ENCODE peak calls at places on chromosomes 11 and 22, in eight cellular contexts. R is AG04449, H is NB4, E is heart left ventricle, P is left ventricle myocardium inferior, S is vagina, A is fibroblast of pulmonary artery, W is lower lobe of right lung. Y is an unnamed sample.

GRCh38 chr22:21000215-21000986 is 1.5 kb downstream of the THAP7 start:
- DNase-seq in A (no peak), R (no peak), P (no peak), H (no peak), S (no peak), W (no peak), E (no peak), Y (peak)

GRCh38 chr11:35040221-35040942 is 98.6 kb upstream of the CD44 start:
- DNase-seq in E (no peak), A (peak), H (peak), R (no peak), W (no peak), S (no peak), P (no peak), Y (peak)

GRCh38 chr11:78203184-78203583 is 14.5 kb downstream of the USP35 start:
- DNase-seq in P (no peak), W (no peak), S (no peak), R (no peak), E (no peak), A (no peak), H (no peak), Y (no peak)

GRCh38 chr11:42901084-42901483 is 410.7 kb upstream of the API5 start:
- DNase-seq in E (no peak), P (no peak), S (no peak), W (no peak), R (no peak), H (no peak), A (no peak), Y (no peak)

GRCh38 chr22:27241430-27242110 is 560.0 kb downstream of the MN1 start:
- DNase-seq in P (peak), H (no peak), A (peak), W (no peak), S (no peak), R (no peak), E (peak), Y (peak)

GRCh38 chr11:111329306-111330204 is 31.2 kb downstream of the POU2AF3 start:
- DNase-seq in H (no peak), S (no peak), E (no peak), W (no peak), R (no peak), P (peak), A (no peak), Y (no peak)

GRCh38 chr11:114762437-114762836 is 84.1 kb downstream of the NXPE2 start:
- DNase-seq in H (peak), P (peak), R (peak), E (peak), A (peak), S (no peak), W (peak), Y (peak)

GRCh38 chr11:85809881-85810280 is 1.1 kb downstream of the SYTL2 start:
- DNase-seq in H (peak), R (no peak), A (no peak), P (no peak), S (no peak), E (no peak), W (no peak), Y (peak)

GRCh38 chr11:17738350-17739207 is 4.0 kb downstream of the KCNC1 start:
- DNase-seq in P (no peak), E (no peak), H (no peak), R (no peak), W (no peak), S (no peak), A (no peak), Y (no peak)

GRCh38 chr11:22169833-22170232 is 23.1 kb upstream of the ANO5 start:
- DNase-seq in S (no peak), W (no peak), A (peak), E (no peak), H (peak), P (no peak), R (no peak), Y (no peak)

GRCh38 chr11:33027233-33027632 is 11.6 kb downstream of the DEPDC7 start:
- DNase-seq in R (no peak), W (no peak), S (no peak), H (no peak), A (no peak), P (no peak), E (no peak), Y (no peak)

GRCh38 chr22:39317756-39318506 is 1.5 kb downstream of the RPL3 start:
- DNase-seq in S (no peak), E (no peak), H (no peak), W (no peak), A (peak), R (no peak), P (no peak), Y (no peak)

GRCh38 chr11:117670924-117671323 is 126.1 kb downstream of the DSCAML1 start:
- DNase-seq in W (no peak), E (no peak), A (no peak), R (no peak), P (no peak), H (no peak), S (no peak), Y (no peak)

GRCh38 chr11:56923116-56923515 is 65.6 kb upstream of the OR5AK2 start:
- DNase-seq in W (no peak), E (no peak), R (no peak), A (no peak), P (no peak), S (no peak), H (no peak), Y (no peak)

GRCh38 chr22:50444663-50445062 is 30.2 kb downstream of the SBF1 start:
- DNase-seq in S (no peak), E (peak), H (no peak), W (peak), R (peak), P (no peak), A (peak), Y (peak)

GRCh38 chr22:39773976-39774539 is 119.5 kb downstream of the ENTHD1 start:
- DNase-seq in A (no peak), S (no peak), R (no peak), P (no peak), W (no peak), E (no peak), H (no peak), Y (peak)

GRCh38 chr22:37830093-37830842 is 7.1 kb downstream of the GALR3 start:
- DNase-seq in R (no peak), S (no peak), W (no peak), P (no peak), E (no peak), H (no peak), A (no peak), Y (no peak)

GRCh38 chr11:43921561-43922294 is 20.7 kb upstream of the C11orf96 start:
- DNase-seq in E (no peak), S (no peak), H (no peak), W (no peak), P (no peak), R (no peak), A (no peak), Y (no peak)

GRCh38 chr11:11220786-11221185 is 132.3 kb downstream of the CSNK2A3 start:
- DNase-seq in A (no peak), P (no peak), R (no peak), S (no peak), H (no peak), E (no peak), W (no peak), Y (no peak)
- H3K4me3 ChIP-seq in A (no peak), P (no peak), R (no peak), S (no peak), H (no peak), E (no peak), W (no peak), Y (no peak)

DNA sequence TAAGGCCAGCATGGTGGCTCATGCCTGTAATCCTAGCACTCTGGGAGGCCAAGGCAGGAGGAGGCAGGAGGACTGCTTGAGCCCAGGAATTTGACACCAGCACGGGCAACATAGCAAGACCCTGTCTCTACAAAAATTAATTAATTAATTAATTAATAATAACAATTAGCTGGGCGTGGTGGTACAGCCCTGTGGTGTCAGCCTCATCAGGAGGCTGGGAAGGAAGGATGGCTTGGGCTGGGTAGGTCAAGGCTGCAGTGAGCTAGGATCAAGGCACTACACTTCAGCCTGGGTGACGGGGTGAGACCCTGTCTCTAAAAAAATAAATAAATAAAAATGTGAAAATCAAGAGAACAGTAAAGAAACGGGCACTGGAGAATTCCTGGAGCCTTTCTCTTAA is 1.3 kb downstream of the ARFGAP3 start:
- DNase-seq in P (no peak), E (no peak), H (no peak), A (no peak), S (no peak), W (no peak), R (no peak), Y (no peak)
- H3K4me3 ChIP-seq in P (peak), E (peak), H (peak), A (peak), S (peak), W (peak), R (peak), Y (peak)

GRCh38 chr11:30381879-30382278 is 59.0 kb downstream of the ARL14EP start:
- DNase-seq in E (no peak), S (no peak), W (no peak), P (no peak), A (no peak), R (no peak), H (no peak), Y (no peak)
- H3K4me3 ChIP-seq in E (no peak), S (no peak), W (no peak), P (no peak), A (no peak), R (no peak), H (no peak), Y (no peak)

GRCh38 chr22:36378080-36378788 is 9.5 kb downstream of the MYH9 start:
- DNase-seq in H (no peak), E (no peak), S (no peak), P (no peak), A (no peak), R (no peak), W (no peak), Y (no peak)

GRCh38 chr22:36376265-36376664 is 11.5 kb downstream of the MYH9 start:
- DNase-seq in R (no peak), S (no peak), A (no peak), P (no peak), H (no peak), W (no peak), E (no peak), Y (no peak)

GRCh38 chr22:36375071-36375980 is 12.4 kb downstream of the MYH9 start:
- DNase-seq in P (no peak), E (no peak), A (no peak), R (no peak), W (peak), H (peak), S (no peak), Y (no peak)

GRCh38 chr22:36374603-36375024 is 13.2 kb downstream of the MYH9 start:
- DNase-seq in S (no peak), H (peak), E (peak), W (no peak), R (no peak), A (peak), P (no peak), Y (peak)

DNA sequence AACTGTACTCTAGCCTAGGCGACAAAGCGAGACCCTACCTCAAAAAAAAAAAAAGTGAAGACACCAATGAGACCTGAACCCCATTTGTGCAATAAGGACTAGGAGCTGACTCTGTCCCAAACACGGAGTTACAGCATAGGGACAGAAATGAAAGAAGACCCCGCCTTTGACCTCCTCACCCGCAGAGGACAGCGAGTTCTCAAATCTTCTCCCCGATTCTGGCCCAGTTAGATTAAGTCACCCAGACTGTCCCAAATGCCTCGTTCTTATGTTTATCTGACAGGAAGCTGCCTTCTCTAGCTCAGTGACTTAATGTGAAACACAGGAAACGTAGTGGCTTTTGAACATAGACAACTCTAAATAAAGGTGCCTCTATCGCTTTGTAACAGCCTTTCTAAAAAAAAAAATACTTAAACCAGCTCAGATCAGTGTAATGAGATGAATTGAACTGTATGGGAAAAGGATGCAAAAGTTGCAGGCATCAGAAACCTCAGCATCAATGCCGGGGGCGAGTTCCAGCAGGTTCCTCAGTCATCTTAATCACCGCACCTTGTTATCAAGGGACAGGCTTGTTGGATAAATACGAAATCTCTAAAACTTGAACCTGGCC is 10.6 kb downstream of the MYH9 start:
- DNase-seq in H (peak), W (no peak), P (no peak), R (no peak), S (no peak), A (no peak), E (no peak), Y (no peak)
- H3K4me3 ChIP-seq in H (no peak), W (peak), P (peak), R (no peak), S (no peak), A (no peak), E (no peak), Y (no peak)

GRCh38 chr11:31808268-31808667 is 2.9 kb downstream of the PAX6 start:
- DNase-seq in H (no peak), E (no peak), S (no peak), W (no peak), R (no peak), P (no peak), A (no peak), Y (no peak)

GRCh38 chr11:31808721-31809542 is 2.2 kb downstream of the PAX6 start:
- DNase-seq in R (no peak), W (no peak), P (no peak), H (no peak), S (peak), E (no peak), A (no peak), Y (no peak)

GRCh38 chr11:31810779-31811647 is at the start of gene PAX6:
- DNase-seq in A (peak), W (peak), R (no peak), S (peak), E (peak), P (no peak), H (peak), Y (peak)

GRCh38 chr11:31809543-31809856 is 1.6 kb downstream of the PAX6 start:
- DNase-seq in A (no peak), S (no peak), E (no peak), W (no peak), H (no peak), R (no peak), P (no peak), Y (no peak)

GRCh38 chr11:31809857-31810778 is 1.0 kb downstream of the PAX6 start:
- DNase-seq in A (peak), S (peak), W (peak), R (no peak), E (no peak), P (no peak), H (peak), Y (peak)
- H3K4me3 ChIP-seq in A (peak), S (peak), W (peak), R (peak), E (peak), P (peak), H (peak), Y (peak)

DNA sequence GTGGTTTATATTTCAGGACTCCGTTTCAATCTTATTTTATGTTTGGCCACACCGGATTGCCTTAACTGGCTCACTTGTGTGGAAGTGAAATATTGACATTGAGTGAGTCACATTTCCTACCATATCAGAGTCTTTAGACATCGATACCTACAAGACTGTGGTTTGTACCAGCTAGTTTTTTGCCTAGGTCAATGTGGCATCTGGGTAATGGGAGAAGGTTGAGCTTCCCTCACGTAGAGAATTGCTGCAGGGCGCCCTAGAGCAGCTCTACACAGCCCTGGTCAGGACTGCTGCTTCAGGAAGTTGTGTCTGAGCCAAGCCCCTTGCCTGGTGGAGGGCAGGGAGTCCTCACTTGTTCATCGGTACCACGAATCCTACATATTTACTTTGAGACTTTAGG is 1.6 kb downstream of the GRAMD1B start:
- DNase-seq in E (no peak), A (no peak), H (peak), W (no peak), P (no peak), S (no peak), R (no peak), Y (no peak)
- H3K4me3 ChIP-seq in E (no peak), A (peak), H (peak), W (peak), P (peak), S (no peak), R (peak), Y (peak)

DNA sequence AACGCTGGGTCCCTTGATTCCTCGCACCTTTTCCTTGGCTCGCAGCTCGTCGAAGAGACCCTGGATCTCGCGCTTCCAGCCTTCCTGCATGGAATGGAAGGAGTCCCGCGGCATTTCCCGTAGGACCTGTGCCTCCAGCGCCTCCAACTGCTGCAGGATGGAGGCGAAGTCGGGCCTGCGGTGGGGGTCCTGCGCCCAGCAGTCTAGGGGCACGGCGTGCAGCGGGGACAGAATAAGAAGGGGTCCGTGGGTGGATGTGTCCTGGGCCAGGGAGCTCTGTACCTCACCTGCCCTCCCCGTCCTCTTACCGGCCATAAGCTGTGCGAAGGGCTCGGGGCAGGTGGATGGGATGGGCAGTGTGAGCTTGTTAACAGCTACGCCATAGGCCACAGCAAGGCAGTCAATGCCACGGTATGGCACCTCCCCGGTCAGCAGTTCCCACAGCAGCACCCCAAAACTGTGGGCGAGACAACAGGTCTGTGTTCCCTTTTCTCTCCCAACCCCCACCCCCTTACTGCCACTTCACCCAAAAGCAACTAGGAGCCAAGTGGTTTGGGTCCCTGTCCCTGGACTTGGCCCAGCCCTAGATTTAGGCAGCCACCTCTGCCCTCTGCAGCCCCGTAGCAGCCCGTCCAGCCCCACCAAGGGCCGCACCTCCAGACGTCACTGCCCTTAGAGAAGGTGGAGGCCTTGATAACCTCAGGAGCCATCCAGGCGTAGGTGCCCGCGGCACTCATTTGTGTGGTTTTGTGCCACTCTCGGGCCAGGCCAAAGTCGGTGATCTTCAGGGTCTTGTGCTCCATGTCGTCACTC is 6.2 kb downstream of the MAP3K11 start:
- DNase-seq in E (no peak), H (no peak), R (no peak), A (no peak), P (no peak), S (no peak), W (no peak), Y (no peak)
- H3K4me3 ChIP-seq in E (peak), H (no peak), R (peak), A (no peak), P (peak), S (peak), W (peak), Y (peak)

GRCh38 chr11:12112150-12112520 is 1.7 kb downstream of the MICAL2 start:
- DNase-seq in P (no peak), E (no peak), S (no peak), R (no peak), A (no peak), H (no peak), W (no peak), Y (no peak)
- H3K4me3 ChIP-seq in P (peak), E (peak), S (peak), R (peak), A (peak), H (no peak), W (peak), Y (peak)

Y was measured in cardiac muscle cell.